ENCODE peak calls at places on chromosomes 2 and 18, in nine cellular contexts. I, X, M, F, C, J, T, D and W are unnamed samples.

GRCh38 chr18:29218101-29218500 is 1041.2 kb upstream of the CDH2 start:
- DNase-seq in I (no peak), X (no peak), M (no peak), F (no peak), C (no peak), J (no peak), T (no peak), D (no peak), W (no peak)

GRCh38 chr2:210456571-210456970 is 20.0 kb downstream of the LANCL1 start:
- DNase-seq in I (no peak), X (no peak), M (no peak), F (no peak), C (no peak), J (no peak), T (no peak), D (no peak), W (no peak)

GRCh38 chr2:220696280-220696669 is 875.8 kb downstream of the EPHA4 start:
- DNase-seq in I (no peak), X (no peak), M (no peak), F (no peak), C (no peak), J (no peak), T (no peak), D (no peak), W (no peak)

GRCh38 chr18:59502222-59502898 is 143.3 kb upstream of the LMAN1 start:
- DNase-seq in I (peak; percentile 90), X (no peak), M (no peak), F (no peak), C (no peak), J (no peak), T (no peak), D (no peak), W (no peak)

GRCh38 chr18:967037-967576 is 62.4 kb downstream of the ADCYAP1 start:
- DNase-seq in I (no peak), X (no peak), M (no peak), F (no peak), C (no peak), J (peak; percentile 89), T (no peak), D (no peak), W (no peak)

GRCh38 chr18:3360211-3360610 is 89.8 kb upstream of the TGIF1 start:
- DNase-seq in I (no peak), X (peak; percentile 24), M (no peak), F (no peak), C (no peak), J (no peak), T (no peak), D (no peak), W (no peak)

GRCh38 chr2:26976242-26976641 is 5.8 kb downstream of the MAPRE3 start:
- DNase-seq in I (no peak), X (no peak), M (no peak), F (no peak), C (no peak), J (no peak), T (no peak), D (no peak), W (no peak)

GRCh38 chr18:37716106-37716708 is 150.6 kb upstream of the CELF4 start:
- DNase-seq in I (no peak), X (no peak), M (no peak), F (no peak), C (no peak), J (no peak), T (no peak), D (no peak), W (no peak)

GRCh38 chr2:1366546-1367134 is 46.6 kb upstream of the TPO start:
- DNase-seq in I (no peak), X (peak; percentile 31), M (no peak), F (no peak), C (no peak), J (no peak), T (no peak), D (no peak), W (peak; percentile 65)

GRCh38 chr18:79438581-79438980 is 42.9 kb downstream of the NFATC1 start:
- DNase-seq in I (no peak), X (no peak), M (no peak), F (no peak), C (no peak), J (no peak), T (no peak), D (no peak), W (no peak)

GRCh38 chr2:200735061-200735460 is 76.6 kb upstream of the BZW1 start:
- DNase-seq in I (no peak), X (no peak), M (no peak), F (no peak), C (no peak), J (no peak), T (no peak), D (no peak), W (no peak)

GRCh38 chr2:240457223-240458043 is 22.0 kb downstream of the GPC1 start:
- DNase-seq in I (no peak), X (no peak), M (no peak), F (no peak), C (no peak), J (no peak), T (no peak), D (no peak), W (no peak)

GRCh38 chr2:16943279-16943958 is 277.8 kb upstream of the CYRIA start:
- DNase-seq in I (no peak), X (no peak), M (no peak), F (no peak), C (no peak), J (no peak), T (no peak), D (no peak), W (no peak)

GRCh38 chr2:62410015-62410453 is 96.0 kb downstream of the TMEM17 start:
- DNase-seq in I (no peak), X (no peak), M (no peak), F (no peak), C (no peak), J (peak; percentile 13), T (peak; percentile 62), D (no peak), W (no peak)

GRCh38 chr2:117956036-117956791 is 57.7 kb downstream of the CCDC93 start:
- DNase-seq in I (no peak), X (no peak), M (no peak), F (no peak), C (no peak), J (no peak), T (no peak), D (no peak), W (no peak)

GRCh38 chr2:231360401-231360800 is 35.1 kb upstream of the B3GNT7 start:
- DNase-seq in I (no peak), X (no peak), M (no peak), F (no peak), C (no peak), J (no peak), T (no peak), D (no peak), W (no peak)

GRCh38 chr2:71235930-71236587 is 9.2 kb upstream of the PAIP2B start:
- DNase-seq in I (no peak), X (no peak), M (no peak), F (no peak), C (no peak), J (no peak), T (no peak), D (no peak), W (no peak)

GRCh38 chr2:217436386-217436785 is 566.4 kb downstream of the TNS1 start:
- DNase-seq in I (no peak), X (no peak), M (no peak), F (no peak), C (no peak), J (no peak), T (no peak), D (no peak), W (no peak)

GRCh38 chr2:239951825-239952224 is 73.3 kb downstream of the NDUFA10 start:
- DNase-seq in I (no peak), X (no peak), M (no peak), F (no peak), C (no peak), J (no peak), T (no peak), D (no peak), W (no peak)

GRCh38 chr18:9614401-9615279 is at the start of gene PPP4R1:
- DNase-seq in I (no peak), X (peak; percentile 82), M (peak; percentile 39), F (peak; percentile 47), C (peak; percentile 40), J (peak; percentile 82), T (peak; percentile 70), D (peak; percentile 67), W (no peak)

GRCh38 chr2:146158072-146158674 is 1638.3 kb upstream of the ZEB2 start:
- DNase-seq in I (no peak), X (no peak), M (no peak), F (no peak), C (no peak), J (no peak), T (no peak), D (no peak), W (no peak)